ENCODE peak calls at places on chromosome 21, in five cellular contexts. H is PC-9, L is IMR-90, S is GM23248, O is DND-41. M is an unnamed sample. For H4K20me1, the result is how much of the 10 kb centered on the place peaks cover.

GRCh38 chr21:36964832-36965719 is 1.4 kb downstream of the HLCS start:
- DNase-seq in H (no peak), L (no peak), S (no peak), O (peak), M (no peak)

GRCh38 chr21:35190201-35190701 is 141.1 kb upstream of the RUNX1 start:
- DNase-seq in H (peak), L (peak), S (peak), O (no peak), M (peak)

GRCh38 chr21:45363921-45364463 is 41.0 kb upstream of the COL18A1 start:
- DNase-seq in H (peak), L (peak), S (peak), O (no peak), M (peak)

GRCh38 chr21:46003575-46004007 is 22.0 kb downstream of the COL6A1 start:
- DNase-seq in H (no peak), L (no peak), S (no peak), O (peak), M (no peak)

GRCh38 chr21:45048968-45049367 is 25.4 kb upstream of the ADARB1 start:
- DNase-seq in H (no peak), L (peak), S (peak), O (no peak), M (no peak)

GRCh38 chr21:40386301-40386911 is 460.6 kb downstream of the DSCAM start:
- DNase-seq in H (peak), L (no peak), S (peak), O (peak), M (peak)

GRCh38 chr21:41620541-41620940 is 112.6 kb upstream of the TMPRSS2 start:
- DNase-seq in H (no peak), L (no peak), S (no peak), O (no peak), M (no peak)

GRCh38 chr21:40562603-40563002 is 284.4 kb downstream of the DSCAM start:
- DNase-seq in H (no peak), L (no peak), S (no peak), O (no peak), M (no peak)

GRCh38 chr21:22145555-22145954 is 1147.3 kb downstream of the NCAM2 start:
- DNase-seq in H (no peak), L (no peak), S (no peak), O (peak), M (no peak)
- H4K20me1 ChIP-seq in H (under half), L (under half), S (under half), O (under half), M (under half)

DNA sequence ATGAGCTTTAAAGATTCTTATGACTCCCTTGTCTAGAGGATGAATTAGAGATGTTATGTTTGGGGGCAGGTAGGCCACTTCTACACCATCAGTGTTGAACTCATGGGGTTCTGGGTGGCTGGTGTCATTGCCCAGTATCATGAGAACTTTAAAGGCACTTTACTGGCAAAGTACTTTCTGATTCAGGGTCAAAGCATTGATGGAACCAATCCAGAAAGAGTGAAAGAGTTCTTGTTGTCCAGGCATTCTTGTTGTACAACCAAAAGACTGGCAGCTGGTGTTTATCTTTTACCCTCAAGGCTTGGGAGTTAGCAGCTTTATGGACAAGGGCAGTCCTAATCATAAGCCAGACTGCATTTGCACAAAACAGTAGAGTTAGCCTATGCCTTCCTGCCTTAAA is 673.0 kb downstream of the USP25 start:
- DNase-seq in H (no peak), L (no peak), S (peak), O (no peak), M (no peak)
- H4K20me1 ChIP-seq in H (under half), L (under half), S (under half), O (under half), M (under half)

GRCh38 chr21:33028271-33028670 is 2.5 kb downstream of the OLIG2 start:
- DNase-seq in H (no peak), L (no peak), S (no peak), O (no peak), M (no peak)
- H4K20me1 ChIP-seq in H (under half), L (under half), S (under half), O (under half), M (under half)

GRCh38 chr21:42861311-42862122 is 17.8 kb downstream of the WDR4 start:
- DNase-seq in H (no peak), L (no peak), S (no peak), O (no peak), M (no peak)

GRCh38 chr21:42860345-42860744 is 19.0 kb downstream of the WDR4 start:
- DNase-seq in H (no peak), L (no peak), S (no peak), O (no peak), M (no peak)

GRCh38 chr21:42862774-42863503 is 16.4 kb downstream of the WDR4 start:
- DNase-seq in H (peak), L (no peak), S (no peak), O (no peak), M (peak)

GRCh38 chr21:42863504-42863870 is 15.9 kb downstream of the WDR4 start:
- DNase-seq in H (no peak), L (no peak), S (no peak), O (no peak), M (no peak)

GRCh38 chr21:42862123-42862475 is 17.2 kb downstream of the WDR4 start:
- DNase-seq in H (no peak), L (no peak), S (no peak), O (no peak), M (no peak)
- H4K20me1 ChIP-seq in H (under half), L (half or more), S (under half), O (half or more), M (under half)

GRCh38 chr21:34091032-34091431 is 17.7 kb downstream of the MRPS6 start:
- DNase-seq in H (no peak), L (no peak), S (no peak), O (no peak), M (no peak)
- H4K20me1 ChIP-seq in H (under half), L (under half), S (under half), O (half or more), M (under half)